ENCODE peak calls at places on chromosome 11, in five cellular contexts. Y, X, O, D and R are unnamed samples.

GRCh38 chr11:80487952-80488351 is 1047.1 kb upstream of the TENM4 start:
- DNase-seq in Y (no peak), X (no peak), O (no peak), D (no peak), R (no peak)

GRCh38 chr11:9876331-9876730 is 212.5 kb downstream of the SWAP70 start:
- DNase-seq in Y (no peak), X (no peak), O (no peak), D (no peak), R (no peak)

GRCh38 chr11:368414-369335 is 624 bp upstream of the B4GALNT4 start:
- DNase-seq in Y (peak), X (no peak), O (no peak), D (peak), R (peak)

GRCh38 chr11:47306484-47306844 is 36.5 kb downstream of the MADD start:
- DNase-seq in Y (no peak), X (no peak), O (no peak), D (no peak), R (no peak)

GRCh38 chr11:121790435-121790834 is 325.6 kb downstream of the BLID start:
- DNase-seq in Y (peak), X (no peak), O (no peak), D (no peak), R (no peak)

GRCh38 chr11:77668760-77669159 is 31.2 kb upstream of the CLNS1A start:
- DNase-seq in Y (peak), X (no peak), O (no peak), D (no peak), R (no peak)

GRCh38 chr11:36508743-36509142 is 1.3 kb downstream of the TRAF6 start:
- DNase-seq in Y (no peak), X (no peak), O (no peak), D (no peak), R (no peak)

GRCh38 chr11:87398913-87399312 is 361.2 kb downstream of the TMEM135 start:
- DNase-seq in Y (no peak), X (no peak), O (peak), D (peak), R (peak)

GRCh38 chr11:27482793-27483192 is 10.2 kb upstream of the LGR4 start:
- DNase-seq in Y (no peak), X (no peak), O (no peak), D (no peak), R (no peak)

GRCh38 chr11:130469181-130469580 is 20.7 kb downstream of the ADAMTS15 start:
- DNase-seq in Y (no peak), X (no peak), O (no peak), D (no peak), R (no peak)

GRCh38 chr11:64361659-64362058 is 2.7 kb downstream of the RPS6KA4 start:
- DNase-seq in Y (no peak), X (no peak), O (no peak), D (no peak), R (no peak)
- TF ChIP-seq CTCF in Y (no peak), X (no peak), O (no peak), D (no peak), R (no peak)

GRCh38 chr11:35404397-35404775 is 15.0 kb downstream of the SLC1A2 start:
- DNase-seq in Y (no peak), X (no peak), O (no peak), D (peak), R (peak)
- TF ChIP-seq CTCF in Y (peak), X (no peak), O (peak), D (peak), R (no peak)

GRCh38 chr11:61744181-61744580 is 8.3 kb upstream of the MYRF start:
- DNase-seq in Y (no peak), X (no peak), O (no peak), D (no peak), R (no peak)
- TF ChIP-seq CTCF in Y (no peak), X (no peak), O (no peak), D (no peak), R (no peak)

GRCh38 chr11:43944761-43945311 is 2.4 kb downstream of the C11orf96 start:
- DNase-seq in Y (peak), X (peak), O (peak), D (peak), R (no peak)

GRCh38 chr11:43948341-43949185 is 6.1 kb downstream of the C11orf96 start:
- DNase-seq in Y (no peak), X (no peak), O (no peak), D (no peak), R (no peak)

GRCh38 chr11:43947815-43948214 is 5.4 kb downstream of the C11orf96 start:
- DNase-seq in Y (no peak), X (no peak), O (no peak), D (no peak), R (no peak)

GRCh38 chr11:43943931-43944751 is 1.7 kb downstream of the C11orf96 start:
- DNase-seq in Y (peak), X (peak), O (no peak), D (peak), R (no peak)

GRCh38 chr11:43947003-43947500 is 4.6 kb downstream of the C11orf96 start:
- DNase-seq in Y (no peak), X (no peak), O (peak), D (peak), R (no peak)
- TF ChIP-seq CTCF in Y (peak), X (no peak), O (peak), D (peak), R (no peak)

DNA sequence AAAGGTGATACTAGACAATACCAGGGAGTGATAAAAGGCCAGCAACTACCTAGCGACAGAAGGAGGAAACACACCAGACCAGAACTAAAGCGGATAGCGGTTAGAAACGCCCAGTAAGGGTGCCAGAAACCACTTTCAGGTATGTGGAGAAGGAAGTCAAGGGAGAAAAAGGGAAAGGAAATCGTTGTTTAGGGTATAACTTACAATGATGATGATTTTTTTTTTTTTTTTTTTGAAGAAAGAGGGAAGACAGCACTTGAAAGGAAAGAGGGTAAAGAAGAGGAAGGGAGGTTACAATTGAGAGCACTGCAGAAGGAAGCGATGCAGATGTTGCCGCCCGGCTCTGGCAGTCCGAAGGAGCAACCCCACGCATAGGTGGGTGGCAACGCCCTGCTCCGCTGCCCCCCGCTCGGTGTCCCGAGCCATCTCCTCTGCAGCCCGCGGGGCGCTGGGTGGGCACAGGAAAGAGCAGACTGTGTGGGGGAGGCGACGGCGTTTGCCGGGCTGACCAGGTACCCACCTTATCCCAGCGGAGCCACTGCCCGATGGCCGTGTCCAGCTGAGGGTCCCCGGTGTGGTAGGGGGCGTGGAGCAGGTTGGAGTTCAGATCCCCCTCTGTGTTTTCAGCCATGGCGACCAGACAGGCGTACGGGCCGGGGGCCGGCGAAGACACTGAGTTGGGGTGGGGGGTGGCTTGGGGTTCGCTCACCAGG is 546 bp downstream of the PGM2L1 start:
- DNase-seq in Y (peak), X (no peak), O (peak), D (peak), R (peak)
- TF ChIP-seq CTCF in Y (peak), X (no peak), O (no peak), D (no peak), R (peak)

DNA sequence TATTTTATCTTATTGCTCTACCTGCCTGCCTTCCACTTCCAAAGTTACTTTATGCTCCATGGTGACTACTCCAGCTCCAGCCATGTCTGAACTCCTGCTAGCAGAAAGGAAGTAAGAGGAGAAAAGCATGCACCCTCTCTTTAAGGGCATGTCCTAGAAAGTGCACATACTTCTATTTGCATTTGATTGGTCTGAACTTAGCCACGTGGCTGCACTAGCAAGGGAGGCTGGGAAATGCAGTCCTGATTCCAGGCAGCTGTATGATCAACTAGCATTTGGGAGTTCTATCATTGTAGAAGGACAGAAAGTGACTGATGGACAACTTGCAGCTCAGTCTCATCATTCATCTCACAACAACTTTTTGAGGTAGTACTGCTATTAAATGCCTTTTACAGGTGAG is 515.7 kb downstream of the BUD13 start:
- DNase-seq in Y (no peak), X (no peak), O (no peak), D (no peak), R (no peak)
- TF ChIP-seq CTCF in Y (no peak), X (no peak), O (no peak), D (no peak), R (no peak)

DNA sequence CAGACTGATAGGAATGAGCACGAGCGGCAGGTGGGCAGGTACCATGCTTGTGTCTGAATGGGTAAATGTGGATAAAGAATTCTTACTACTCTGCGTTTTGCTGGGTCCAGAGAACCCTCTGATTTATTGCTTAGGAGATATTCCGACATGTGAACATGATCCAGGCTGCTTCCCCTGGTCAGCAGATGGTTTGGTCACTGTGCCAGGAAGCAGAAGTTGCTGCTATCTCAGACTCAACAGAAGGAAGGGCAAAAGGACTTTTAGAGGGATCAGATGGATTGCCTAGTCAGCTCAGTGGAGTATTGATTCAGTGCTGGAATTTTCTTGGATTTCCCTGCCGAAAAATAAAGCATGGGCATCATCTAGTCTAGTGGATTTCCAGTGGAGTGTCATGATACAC is 440.1 kb downstream of the NTM start:
- DNase-seq in Y (no peak), X (no peak), O (no peak), D (no peak), R (no peak)
- TF ChIP-seq CTCF in Y (no peak), X (no peak), O (no peak), D (no peak), R (no peak)

GRCh38 chr11:13775471-13775870 is 107.0 kb downstream of the FAR1 start:
- DNase-seq in Y (no peak), X (no peak), O (no peak), D (no peak), R (no peak)

GRCh38 chr11:13767461-13767860 is 99.0 kb downstream of the FAR1 start:
- DNase-seq in Y (no peak), X (no peak), O (no peak), D (no peak), R (no peak)

GRCh38 chr11:13776134-13776815 is 107.8 kb downstream of the FAR1 start:
- DNase-seq in Y (no peak), X (no peak), O (no peak), D (no peak), R (no peak)

GRCh38 chr11:13769188-13769587 is 100.7 kb downstream of the FAR1 start:
- DNase-seq in Y (no peak), X (no peak), O (no peak), D (no peak), R (no peak)

GRCh38 chr11:13772223-13773046 is 104.0 kb downstream of the FAR1 start:
- DNase-seq in Y (peak), X (no peak), O (no peak), D (peak), R (peak)
- TF ChIP-seq CTCF in Y (peak), X (no peak), O (no peak), D (peak), R (peak)